ENCODE peak calls at places on chromosome 22, in five cellular contexts. U is K562, I is astrocyte, Y is PC-3, N is IMR-90. Q is an unnamed sample.

GRCh38 chr22:41808400-41808799 is 7.9 kb downstream of the CCDC134 start:
- DNase-seq in Y (no peak), N (no peak), U (peak), I (no peak), Q (no peak)

GRCh38 chr22:23315341-23315917 is 135.1 kb downstream of the BCR start:
- DNase-seq in U (peak), Y (peak), I (peak), N (peak), Q (peak)

GRCh38 chr22:17108256-17109112 is 12.7 kb downstream of the TMEM121B start:
- DNase-seq in N (no peak), U (no peak), Y (no peak), I (no peak), Q (no peak)

GRCh38 chr22:31475778-31476177 is 13.9 kb downstream of the EIF4ENIF1 start:
- DNase-seq in I (no peak), N (no peak), Y (no peak), U (no peak), Q (no peak)

GRCh38 chr22:40024201-40025061 is 29.7 kb downstream of the FAM83F start:
- DNase-seq in U (peak), I (peak), N (peak), Y (peak), Q (peak)

GRCh38 chr22:32473388-32473952 is 1.1 kb upstream of the FBXO7 start:
- DNase-seq in U (peak), N (peak), I (peak), Y (peak), Q (peak)

GRCh38 chr22:46336119-46337078 is 885 bp downstream of the TRMU start:
- DNase-seq in Y (peak), U (peak), N (peak), I (no peak), Q (peak)

GRCh38 chr22:25903294-25903693 is 161.3 kb downstream of the MYO18B start:
- DNase-seq in Y (no peak), N (no peak), U (peak), I (no peak), Q (no peak)

GRCh38 chr22:35480143-35480542 is 60.5 kb upstream of the RASD2 start:
- DNase-seq in I (peak), U (no peak), Y (peak), N (peak), Q (no peak)
- H3K4me2 ChIP-seq in I (peak), U (peak), Y (peak), N (no peak), Q (no peak)

GRCh38 chr22:28017859-28018258 is 98.8 kb upstream of the PITPNB start:
- DNase-seq in U (no peak), N (no peak), Y (no peak), I (no peak), Q (no peak)

GRCh38 chr22:28017558-28017820 is 98.4 kb upstream of the PITPNB start:
- DNase-seq in N (no peak), U (no peak), I (no peak), Y (no peak), Q (no peak)

GRCh38 chr22:28019360-28019759 is 100.3 kb upstream of the PITPNB start:
- DNase-seq in N (no peak), Y (peak), I (peak), U (no peak), Q (no peak)

GRCh38 chr22:28016781-28017557 is 97.9 kb upstream of the PITPNB start:
- DNase-seq in U (no peak), I (no peak), N (no peak), Y (no peak), Q (no peak)

GRCh38 chr22:28018461-28018927 is 99.4 kb upstream of the PITPNB start:
- DNase-seq in N (no peak), U (no peak), Y (no peak), I (no peak), Q (no peak)
- H3K4me2 ChIP-seq in N (no peak), U (no peak), Y (no peak), I (no peak), Q (no peak)

GRCh38 chr22:36371920-36372319 is 15.8 kb downstream of the MYH9 start:
- DNase-seq in Y (no peak), I (no peak), N (peak), U (no peak), Q (no peak)
- H3K4me2 ChIP-seq in Y (no peak), I (peak), N (no peak), U (no peak), Q (no peak)

GRCh38 chr22:19420321-19420720 is 11.2 kb downstream of the HIRA start:
- DNase-seq in Y (no peak), I (no peak), N (no peak), U (no peak), Q (no peak)

GRCh38 chr22:19423906-19424500 is 7.5 kb downstream of the HIRA start:
- DNase-seq in Y (no peak), U (no peak), I (no peak), N (no peak), Q (no peak)

GRCh38 chr22:19422440-19423301 is 8.9 kb downstream of the HIRA start:
- DNase-seq in I (no peak), N (no peak), Y (no peak), U (no peak), Q (no peak)

GRCh38 chr22:19419086-19419463 is 12.5 kb downstream of the HIRA start:
- DNase-seq in Y (no peak), U (peak), N (no peak), I (no peak), Q (peak)

DNA sequence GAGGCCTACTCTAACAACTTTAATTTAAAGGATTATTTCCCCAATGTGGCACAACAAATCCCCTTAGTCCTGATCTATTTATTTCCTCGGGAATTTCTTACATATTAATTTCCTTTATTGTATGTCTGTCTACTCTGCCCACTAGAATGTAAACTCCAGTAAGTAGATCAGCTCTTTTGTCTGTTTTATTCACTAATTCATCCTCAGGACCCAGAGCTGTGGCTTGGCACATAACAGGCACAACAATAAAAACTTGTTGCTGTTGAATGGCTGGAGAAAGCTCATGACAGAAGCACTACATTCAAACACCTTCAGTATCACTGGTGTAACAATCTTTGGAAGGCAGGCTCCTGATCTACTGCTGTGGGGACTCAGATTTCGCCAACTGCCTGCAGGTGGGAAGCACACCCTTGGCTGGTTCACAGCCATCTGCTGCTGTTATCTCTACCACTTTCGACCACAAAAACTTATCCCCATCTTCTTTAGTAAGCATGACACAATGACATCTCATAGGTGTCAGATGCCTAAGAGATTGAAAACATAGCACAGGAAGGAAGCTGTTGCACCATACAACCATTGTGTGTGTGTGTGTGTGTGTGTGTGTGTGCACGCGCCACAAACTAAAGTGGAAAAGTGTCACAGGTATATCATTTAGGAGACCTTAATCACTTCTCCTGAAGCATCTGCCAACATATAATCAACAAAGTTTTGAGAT is 11.9 kb downstream of the HIRA start:
- DNase-seq in N (peak), I (no peak), Y (no peak), U (peak), Q (peak)
- H3K4me2 ChIP-seq in N (no peak), I (no peak), Y (no peak), U (peak), Q (peak)

DNA sequence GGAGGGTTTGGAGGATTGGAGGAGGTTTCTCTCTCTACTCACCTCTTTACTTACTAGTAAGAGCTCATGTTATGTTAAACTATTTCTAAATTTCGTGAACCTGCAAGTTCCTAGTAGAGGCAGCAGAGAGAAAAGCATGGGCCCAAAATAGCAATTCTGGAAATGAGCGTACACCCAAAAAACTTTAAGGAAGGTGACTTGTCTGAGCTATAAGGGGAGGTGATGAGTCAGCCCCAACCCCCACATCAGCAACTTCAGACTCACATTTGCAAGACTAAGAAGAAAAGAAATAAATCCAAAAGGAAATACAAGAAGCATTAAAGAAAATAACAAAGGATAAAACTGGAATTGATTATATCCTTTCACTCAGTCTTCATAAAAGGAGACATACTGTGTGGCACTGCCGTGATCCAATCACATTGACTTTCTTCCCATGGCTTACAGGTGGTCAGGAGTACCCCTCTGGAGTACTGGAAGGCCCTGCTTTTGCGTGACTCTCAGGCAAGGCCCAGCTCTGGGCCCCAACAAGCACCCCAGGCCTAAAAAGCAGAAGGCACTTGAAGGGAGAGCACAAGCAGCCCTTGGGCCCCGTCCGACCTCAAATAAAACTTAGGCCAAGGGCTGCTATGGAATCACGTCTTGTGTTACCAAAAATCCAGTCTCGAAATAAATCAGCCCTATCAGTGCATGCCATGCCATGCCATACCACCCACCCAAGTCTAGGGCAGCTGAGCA is 14.3 kb downstream of the PACSIN2 start:
- DNase-seq in Y (peak), I (peak), N (peak), U (no peak), Q (no peak)
- H3K4me2 ChIP-seq in Y (peak), I (peak), N (peak), U (no peak), Q (no peak)